ENCODE peak calls at places on chromosome 10, in eight cellular contexts. G is body of pancreas, W is fibroblast of the aortic adventitia, F is nephron progenitor cell, A is brain microvascular endothelial cell, Z is heart right ventricle, X is WTC11, B is AG10803. V is an unnamed sample.

GRCh38 chr10:100710151-100710871 is 35.1 kb upstream of the PAX2 start:
- DNase-seq in G (peak), W (no peak), F (peak), A (no peak), Z (no peak), X (no peak), B (no peak), V (no peak)

GRCh38 chr10:110915035-110915434 is 3.9 kb downstream of the BBIP1 start:
- DNase-seq in G (no peak), W (no peak), F (no peak), A (no peak), Z (no peak), X (no peak), B (no peak), V (no peak)

GRCh38 chr10:117552156-117552620 is 9.6 kb downstream of the EMX2 start:
- DNase-seq in G (no peak), W (no peak), F (peak), A (no peak), Z (no peak), X (peak), B (peak), V (no peak)

GRCh38 chr10:97571622-97572021 is 957 bp upstream of the ANKRD2 start:
- DNase-seq in G (no peak), W (no peak), F (no peak), A (no peak), Z (no peak), X (no peak), B (no peak), V (no peak)

GRCh38 chr10:95756061-95756751 is at the start of gene ENTPD1:
- DNase-seq in G (no peak), W (no peak), F (peak), A (peak), Z (peak), X (peak), B (no peak), V (peak)

GRCh38 chr10:49394933-49395740 is 752 bp downstream of the DRGX start:
- DNase-seq in G (no peak), W (no peak), F (peak), A (no peak), Z (no peak), X (peak), B (no peak), V (no peak)

GRCh38 chr10:12605580-12606405 is 256.4 kb downstream of the CAMK1D start:
- DNase-seq in G (peak), W (peak), F (no peak), A (peak), Z (peak), X (no peak), B (peak), V (peak)

GRCh38 chr10:129615381-129615780 is 148.3 kb downstream of the MGMT start:
- DNase-seq in G (no peak), W (no peak), F (no peak), A (no peak), Z (no peak), X (no peak), B (no peak), V (no peak)

GRCh38 chr10:16909961-16910794 is 93.0 kb upstream of the RSU1 start:
- DNase-seq in G (no peak), W (peak), F (no peak), A (no peak), Z (no peak), X (no peak), B (no peak), V (no peak)

GRCh38 chr10:85612378-85612775 is 754.2 kb downstream of the GRID1 start:
- DNase-seq in G (no peak), W (no peak), F (no peak), A (no peak), Z (no peak), X (no peak), B (no peak), V (no peak)

GRCh38 chr10:36448760-36449681 is 676.4 kb upstream of the ANKRD30A start:
- DNase-seq in G (no peak), W (peak), F (no peak), A (no peak), Z (no peak), X (peak), B (no peak), V (no peak)

GRCh38 chr10:84173543-84173942 is at the start of gene GPR15LG:
- DNase-seq in G (no peak), W (no peak), F (no peak), A (no peak), Z (no peak), X (no peak), B (no peak), V (peak)

GRCh38 chr10:14477408-14477710 is 146.6 kb upstream of the FRMD4A start:
- DNase-seq in G (no peak), W (peak), F (no peak), A (no peak), Z (no peak), X (no peak), B (peak), V (no peak)

GRCh38 chr10:128296608-128297007 is 170.4 kb upstream of the MKI67 start:
- DNase-seq in G (no peak), W (no peak), F (no peak), A (no peak), Z (peak), X (no peak), B (no peak), V (no peak)

GRCh38 chr10:128297709-128298457 is 171.7 kb upstream of the MKI67 start:
- DNase-seq in G (no peak), W (no peak), F (no peak), A (no peak), Z (peak), X (no peak), B (no peak), V (no peak)

GRCh38 chr10:128295003-128295402 is 168.8 kb upstream of the MKI67 start:
- DNase-seq in G (no peak), W (no peak), F (no peak), A (no peak), Z (no peak), X (peak), B (no peak), V (no peak)
- TF ChIP-seq CTCF in G (no peak), W (no peak), F (no peak), A (no peak), Z (no peak), X (no peak), B (no peak), V (no peak)

GRCh38 chr10:90583416-90583815 is 274.4 kb downstream of the HTR7 start:
- DNase-seq in G (no peak), W (peak), F (no peak), A (no peak), Z (no peak), X (no peak), B (no peak), V (no peak)

GRCh38 chr10:90577569-90577968 is 280.3 kb downstream of the HTR7 start:
- DNase-seq in G (no peak), W (no peak), F (no peak), A (no peak), Z (no peak), X (no peak), B (no peak), V (no peak)

GRCh38 chr10:90579602-90580242 is 278.1 kb downstream of the HTR7 start:
- DNase-seq in G (no peak), W (peak), F (no peak), A (peak), Z (no peak), X (peak), B (no peak), V (no peak)
- TF ChIP-seq CTCF in G (no peak), W (peak), F (no peak), A (peak), Z (no peak), X (peak), B (no peak), V (no peak)

GRCh38 chr10:44261296-44261695 is 123.6 kb downstream of the CXCL12 start:
- DNase-seq in G (no peak), W (no peak), F (no peak), A (no peak), Z (peak), X (no peak), B (peak), V (no peak)

GRCh38 chr10:44259090-44259874 is 125.6 kb downstream of the CXCL12 start:
- DNase-seq in G (no peak), W (no peak), F (no peak), A (no peak), Z (no peak), X (no peak), B (no peak), V (no peak)

GRCh38 chr10:44258019-44258418 is 126.9 kb downstream of the CXCL12 start:
- DNase-seq in G (no peak), W (no peak), F (no peak), A (no peak), Z (no peak), X (no peak), B (no peak), V (no peak)

GRCh38 chr10:44260286-44260928 is 124.5 kb downstream of the CXCL12 start:
- DNase-seq in G (no peak), W (no peak), F (peak), A (no peak), Z (no peak), X (no peak), B (no peak), V (no peak)

DNA sequence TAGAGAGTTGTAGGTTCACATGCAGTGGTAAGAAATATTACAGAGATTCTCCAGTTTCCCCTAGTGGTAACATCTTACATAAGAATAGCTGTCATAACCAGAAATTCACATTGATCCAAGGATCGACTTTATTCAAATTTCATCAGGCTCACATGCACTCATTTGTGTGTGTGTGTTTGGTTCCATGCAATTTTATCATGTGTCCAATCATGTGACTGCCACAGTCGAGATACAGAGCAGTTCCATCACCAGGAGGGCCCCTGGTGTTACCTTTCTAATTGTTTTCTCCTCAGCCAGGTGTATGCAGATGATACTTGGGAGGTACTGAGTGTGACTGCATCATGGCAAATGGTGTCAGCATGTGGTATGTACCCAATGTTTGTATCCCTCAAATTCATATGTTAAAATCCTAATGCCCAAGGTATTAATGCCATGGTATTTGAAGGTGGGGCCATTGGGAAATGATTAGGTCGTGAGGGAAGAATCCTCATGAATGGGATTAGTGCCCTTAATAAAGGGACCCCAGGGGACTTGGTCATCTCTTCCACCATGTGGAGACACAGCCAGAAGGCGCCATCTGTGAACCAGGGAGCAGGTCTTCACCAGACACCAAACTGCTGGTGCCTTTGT is 126.3 kb downstream of the CXCL12 start:
- DNase-seq in G (no peak), W (no peak), F (no peak), A (no peak), Z (no peak), X (no peak), B (no peak), V (no peak)
- TF ChIP-seq CTCF in G (no peak), W (no peak), F (no peak), A (no peak), Z (no peak), X (no peak), B (no peak), V (no peak)

GRCh38 chr10:123502983-123503382 is 163.2 kb upstream of the GPR26 start:
- DNase-seq in G (no peak), W (no peak), F (no peak), A (no peak), Z (no peak), X (no peak), B (no peak), V (no peak)
- TF ChIP-seq CTCF in G (peak), W (no peak), F (peak), A (no peak), Z (no peak), X (no peak), B (no peak), V (no peak)

DNA sequence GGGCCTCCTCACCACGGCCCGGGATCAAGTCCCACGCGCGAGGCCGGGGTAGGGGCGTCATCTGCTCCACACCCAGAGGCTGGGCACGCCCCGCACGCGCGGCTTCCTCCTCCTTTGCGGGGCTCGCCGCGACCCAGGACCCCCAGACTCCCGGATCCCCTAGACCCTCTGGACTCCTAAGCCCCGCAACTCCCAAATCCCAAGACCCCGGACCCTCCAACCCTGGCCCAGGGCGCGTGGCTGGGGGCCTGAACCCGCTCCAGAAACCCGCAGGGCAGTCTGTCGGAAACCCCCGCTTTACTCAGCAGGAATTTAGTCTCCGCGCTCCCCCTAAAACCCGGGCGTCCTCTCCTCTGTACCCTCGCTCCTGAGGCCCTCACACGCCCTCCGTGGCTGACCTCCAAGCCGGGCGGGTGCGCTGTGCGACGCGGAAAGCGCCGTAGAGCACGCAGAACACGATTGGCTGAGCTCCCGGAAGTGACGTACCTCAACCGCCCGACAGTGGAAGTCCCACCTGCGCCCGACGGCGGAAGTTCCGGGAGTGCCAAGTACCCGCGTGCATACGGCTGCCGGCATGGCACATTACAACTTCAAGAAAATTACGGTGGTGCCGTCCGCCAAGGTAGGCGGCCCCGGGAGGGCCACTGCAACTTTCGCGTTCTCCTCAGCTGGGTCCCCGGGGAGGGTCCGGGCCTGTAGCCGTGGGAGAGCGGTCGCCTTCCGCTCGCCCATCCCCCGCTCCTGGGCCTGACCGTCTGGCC is at the start of gene GTPBP4:
- DNase-seq in G (peak), W (peak), F (peak), A (peak), Z (peak), X (peak), B (peak), V (peak)
- TF ChIP-seq CTCF in G (peak), W (no peak), F (no peak), A (peak), Z (peak), X (no peak), B (no peak), V (no peak)

GRCh38 chr10:11424456-11425287 is 186.8 kb downstream of the USP6NL start:
- DNase-seq in G (peak), W (peak), F (peak), A (peak), Z (peak), X (peak), B (peak), V (peak)
- TF ChIP-seq CTCF in G (peak), W (peak), F (peak), A (peak), Z (peak), X (peak), B (peak), V (peak)

DNA sequence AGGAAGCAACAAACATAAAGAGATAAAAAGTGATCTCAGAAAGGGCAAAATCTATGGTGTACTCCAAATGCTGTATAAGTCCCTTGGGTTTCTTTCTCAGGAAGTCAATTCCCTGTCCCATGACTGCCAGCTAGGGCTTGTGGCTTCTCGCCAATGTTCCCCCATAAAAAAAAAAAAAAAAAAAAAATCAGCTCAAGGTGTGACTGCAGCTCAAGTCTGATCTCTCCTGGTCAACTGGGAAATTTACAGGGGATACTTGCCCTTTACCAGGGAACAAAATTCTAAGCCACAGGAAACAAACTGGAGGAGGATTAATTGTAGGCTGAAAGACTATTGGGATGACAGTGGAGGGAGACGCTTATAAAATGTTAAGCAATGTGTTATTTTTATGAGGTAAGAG is 76.0 kb downstream of the PCGF5 start:
- DNase-seq in G (no peak), W (peak), F (no peak), A (no peak), Z (no peak), X (no peak), B (peak), V (no peak)
- TF ChIP-seq CTCF in G (no peak), W (peak), F (peak), A (peak), Z (no peak), X (no peak), B (no peak), V (no peak)

GRCh38 chr10:125026974-125027735 is 85.2 kb downstream of the ZRANB1 start:
- DNase-seq in G (no peak), W (no peak), F (no peak), A (no peak), Z (no peak), X (no peak), B (no peak), V (no peak)
- TF ChIP-seq CTCF in G (no peak), W (no peak), F (no peak), A (no peak), Z (no peak), X (no peak), B (no peak), V (no peak)

GRCh38 chr10:69883256-69883655 is 81.5 kb downstream of the COL13A1 start:
- DNase-seq in G (no peak), W (no peak), F (no peak), A (no peak), Z (no peak), X (no peak), B (no peak), V (peak)
- TF ChIP-seq CTCF in G (no peak), W (no peak), F (no peak), A (peak), Z (no peak), X (no peak), B (peak), V (peak)

GRCh38 chr10:1100691-1101368 is 44.6 kb downstream of the WDR37 start:
- DNase-seq in G (no peak), W (no peak), F (peak), A (no peak), Z (no peak), X (peak), B (no peak), V (no peak)
- TF ChIP-seq CTCF in G (no peak), W (no peak), F (no peak), A (peak), Z (no peak), X (no peak), B (no peak), V (no peak)

V was measured in colonic mucosa.